ENCODE peak calls at places on chromosomes 5 and 9, in eight cellular contexts. T is PC-9; S is AG09309; L is A549; X is right lobe of liver; Q is CD8-positive, alpha-beta T cell; I is SK-N-SH; E is fibroblast of mammary gland. F is an unnamed sample.

GRCh38 chr9:125428515-125429467 is 167.2 kb downstream of the GAPVD1 start:
- DNase-seq in I (peak), E (no peak), X (no peak), T (no peak), L (no peak), Q (no peak), S (no peak), F (peak)

GRCh38 chr5:178199581-178200434 is 4.5 kb upstream of the HNRNPAB start:
- DNase-seq in Q (no peak), X (no peak), L (no peak), S (no peak), I (no peak), E (no peak), T (no peak), F (no peak)

GRCh38 chr5:74766348-74766886 is 500 bp downstream of the GFM2 start:
- DNase-seq in L (peak), T (no peak), Q (no peak), S (peak), X (no peak), E (peak), I (peak), F (no peak)

GRCh38 chr5:135456238-135457099 is 4.3 kb upstream of the TIFAB start:
- DNase-seq in T (peak), L (no peak), I (no peak), X (peak), Q (no peak), S (peak), E (peak), F (peak)

GRCh38 chr5:88674262-88675158 is 208.5 kb downstream of the MEF2C start:
- DNase-seq in I (no peak), Q (no peak), X (no peak), L (no peak), T (peak), E (no peak), S (no peak), F (no peak)

GRCh38 chr5:20445326-20445860 is 457.4 kb upstream of the CDH18 start:
- DNase-seq in Q (no peak), I (no peak), S (no peak), E (no peak), X (no peak), T (no peak), L (no peak), F (no peak)

GRCh38 chr9:132032584-132032945 is 47.1 kb downstream of the MED27 start:
- DNase-seq in X (no peak), S (no peak), L (no peak), E (no peak), Q (no peak), I (no peak), T (no peak), F (no peak)

GRCh38 chr9:129550199-129550839 is 70.6 kb downstream of the C9orf50 start:
- DNase-seq in E (peak), S (peak), X (peak), L (peak), I (peak), T (peak), Q (no peak), F (no peak)

GRCh38 chr5:74201334-74202081 is 439.0 kb downstream of the ENC1 start:
- DNase-seq in Q (no peak), X (no peak), T (peak), S (no peak), I (no peak), E (peak), L (no peak), F (no peak)

GRCh38 chr5:29720954-29721353 is 1472.5 kb upstream of the CDH6 start:
- DNase-seq in E (no peak), Q (no peak), I (no peak), T (no peak), L (no peak), X (no peak), S (no peak), F (no peak)
- TF ChIP-seq CTCF in E (no peak), Q (no peak), I (no peak), T (no peak), L (no peak), X (no peak), S (no peak), F (no peak)

GRCh38 chr9:26744362-26744965 is 148.1 kb downstream of the CAAP1 start:
- DNase-seq in E (peak), L (peak), S (no peak), T (no peak), Q (no peak), X (no peak), I (no peak), F (no peak)
- TF ChIP-seq CTCF in E (peak), L (peak), S (peak), T (peak), Q (peak), X (peak), I (peak), F (peak)

GRCh38 chr5:96752341-96753016 is 55.3 kb downstream of the ERAP1 start:
- DNase-seq in L (peak), S (peak), I (peak), E (peak), T (peak), X (no peak), Q (no peak), F (no peak)
- TF ChIP-seq CTCF in L (peak), S (peak), I (peak), E (peak), T (peak), X (peak), Q (peak), F (peak)

DNA sequence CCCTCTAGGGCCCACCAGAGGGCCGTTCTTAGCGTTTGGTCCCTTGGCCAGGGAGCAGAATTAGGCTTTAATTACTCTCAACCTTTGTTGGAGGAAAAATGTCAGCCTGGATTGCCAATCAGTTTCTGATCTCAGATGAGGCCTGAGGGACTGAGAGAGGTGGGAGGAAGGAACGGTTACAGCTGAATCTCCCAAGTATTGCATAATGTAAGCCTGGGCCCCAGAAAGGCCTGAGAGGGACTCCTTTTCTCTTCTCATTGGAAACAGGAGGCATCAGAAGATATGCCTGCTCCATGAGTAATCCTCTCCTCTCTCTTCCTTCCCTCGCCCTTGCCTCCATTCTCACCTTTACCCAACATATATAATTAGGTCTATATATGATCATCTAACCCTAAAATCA is 105.7 kb downstream of the INSYN2B start:
- DNase-seq in Q (no peak), T (no peak), L (no peak), S (no peak), X (no peak), I (no peak), E (peak), F (no peak)
- TF ChIP-seq CTCF in Q (no peak), T (no peak), L (no peak), S (no peak), X (no peak), I (no peak), E (no peak), F (no peak)

GRCh38 chr9:137051145-137051724 is 2.6 kb downstream of the ENTPD2 start:
- DNase-seq in L (no peak), T (no peak), Q (no peak), X (no peak), I (no peak), E (no peak), S (no peak), F (no peak)

GRCh38 chr9:137050570-137050969 is 3.3 kb downstream of the ENTPD2 start:
- DNase-seq in T (no peak), I (no peak), L (no peak), X (no peak), E (no peak), S (no peak), Q (no peak), F (no peak)

GRCh38 chr9:137052293-137052692 is 1.6 kb downstream of the ENTPD2 start:
- DNase-seq in T (no peak), E (no peak), I (no peak), S (no peak), Q (no peak), X (no peak), L (no peak), F (no peak)

GRCh38 chr9:137048655-137049543 is 2.9 kb upstream of the NPDC1 start:
- DNase-seq in T (no peak), E (no peak), X (peak), I (peak), L (no peak), Q (no peak), S (no peak), F (no peak)

GRCh38 chr9:137049544-137050449 is 3.8 kb upstream of the NPDC1 start:
- DNase-seq in Q (peak), E (peak), I (peak), X (peak), T (peak), S (no peak), L (peak), F (no peak)
- TF ChIP-seq CTCF in Q (peak), E (peak), I (peak), X (peak), T (peak), S (peak), L (peak), F (peak)